ENCODE peak calls at places on chromosomes 5 and 9, in five cellular contexts. A is stimulated activated CD8-positive, alpha-beta memory T cell treated with anti-CD3 and anti-CD28 coated beads, Interleukin-7, amount 100 ng/mL, for 1 hour; K is activated CD4-positive, alpha-beta T cell treated with anti-CD3 and anti-CD28 coated beads, Interleukin-2, amount 50 U/mL, for 1 hour; X is C1 segment of cervical spinal cord; M is SK-MEL-5. Q is an unnamed sample.
A peak's percentile ranks its signal among the peaks of the same experiment; 100 is the strongest.

GRCh38 chr5:133612021-133612860 is at the start of gene FSTL4:
- DNase-seq in A (no peak), K (peak; percentile 12), X (no peak), M (no peak), Q (no peak)

GRCh38 chr5:133338504-133339355 is 273.6 kb downstream of the FSTL4 start:
- DNase-seq in A (no peak), K (no peak), X (no peak), M (no peak), Q (no peak)

GRCh38 chr9:121972501-121972981 is 120.6 kb downstream of the TTLL11 start:
- DNase-seq in A (no peak), K (no peak), X (no peak), M (no peak), Q (no peak)

GRCh38 chr5:50922942-50923767 is 256.7 kb downstream of the PARP8 start:
- DNase-seq in A (no peak), K (no peak), X (no peak), M (no peak), Q (no peak)

GRCh38 chr9:89657765-89658164 is 53.0 kb downstream of the GADD45G start:
- DNase-seq in A (no peak), K (no peak), X (no peak), M (no peak), Q (no peak)

GRCh38 chr9:87039809-87040392 is 92.6 kb upstream of the GAS1 start:
- DNase-seq in A (no peak), K (no peak), X (no peak), M (no peak), Q (no peak)

GRCh38 chr5:64754066-64754465 is 14.4 kb downstream of the SREK1IP1 start:
- DNase-seq in A (no peak), K (no peak), X (no peak), M (no peak), Q (no peak)

GRCh38 chr5:179278119-179278518 is 67.1 kb downstream of the ADAMTS2 start:
- DNase-seq in A (no peak), K (no peak), X (no peak), M (no peak), Q (no peak)

GRCh38 chr9:87831159-87831558 is 51.5 kb upstream of the SPATA31E1 start:
- DNase-seq in A (no peak), K (no peak), X (no peak), M (no peak), Q (no peak)